ENCODE peak calls at places on chromosomes 7 and 10, in nine cellular contexts. One of them, this sample, is unnamed.

GRCh38 chr7:22350466-22351328 is 6.3 kb downstream of the RAPGEF5 start:
- DNase-seq in occipital lobe: no peak
- DNase-seq in fibroblast of pulmonary artery: peak
- DNase-seq in pancreas: no peak
- DNase-seq in LoVo: peak
- DNase-seq in OCI-LY7: peak
- DNase-seq in sigmoid colon: no peak
- DNase-seq in NCI-H1417: no peak
- DNase-seq in kidney epithelial cell: no peak
- DNase-seq in this sample: peak

GRCh38 chr7:32290015-32290414 is 200.2 kb downstream of the LSM5 start:
- DNase-seq in occipital lobe: peak
- DNase-seq in fibroblast of pulmonary artery: no peak
- DNase-seq in pancreas: no peak
- DNase-seq in LoVo: no peak
- DNase-seq in OCI-LY7: no peak
- DNase-seq in sigmoid colon: peak
- DNase-seq in NCI-H1417: no peak
- DNase-seq in kidney epithelial cell: no peak
- DNase-seq in this sample: no peak

GRCh38 chr7:98870071-98870651 is 347 bp upstream of the TMEM130 start:
- DNase-seq in occipital lobe: peak
- DNase-seq in fibroblast of pulmonary artery: peak
- DNase-seq in pancreas: no peak
- DNase-seq in LoVo: no peak
- DNase-seq in OCI-LY7: peak
- DNase-seq in sigmoid colon: peak
- DNase-seq in NCI-H1417: peak
- DNase-seq in kidney epithelial cell: no peak
- DNase-seq in this sample: peak

GRCh38 chr10:47257396-47258120 is 42.4 kb upstream of the GDF10 start:
- DNase-seq in occipital lobe: no peak
- DNase-seq in fibroblast of pulmonary artery: peak
- DNase-seq in pancreas: no peak
- DNase-seq in LoVo: no peak
- DNase-seq in OCI-LY7: no peak
- DNase-seq in sigmoid colon: peak
- DNase-seq in NCI-H1417: no peak
- DNase-seq in kidney epithelial cell: no peak
- DNase-seq in this sample: no peak

GRCh38 chr7:136925556-136925955 is 57.1 kb downstream of the CHRM2 start:
- DNase-seq in occipital lobe: no peak
- DNase-seq in fibroblast of pulmonary artery: peak
- DNase-seq in pancreas: no peak
- DNase-seq in LoVo: no peak
- DNase-seq in OCI-LY7: no peak
- DNase-seq in sigmoid colon: no peak
- DNase-seq in NCI-H1417: no peak
- DNase-seq in kidney epithelial cell: no peak
- DNase-seq in this sample: no peak

GRCh38 chr7:157671358-157672255 is 334.8 kb downstream of the DNAJB6 start:
- DNase-seq in occipital lobe: no peak
- DNase-seq in fibroblast of pulmonary artery: no peak
- DNase-seq in pancreas: no peak
- DNase-seq in LoVo: no peak
- DNase-seq in OCI-LY7: no peak
- DNase-seq in sigmoid colon: peak
- DNase-seq in NCI-H1417: no peak
- DNase-seq in kidney epithelial cell: no peak
- DNase-seq in this sample: no peak

GRCh38 chr10:9579110-9579705 is 1438.5 kb upstream of the CELF2 start:
- DNase-seq in occipital lobe: no peak
- DNase-seq in fibroblast of pulmonary artery: no peak
- DNase-seq in pancreas: no peak
- DNase-seq in LoVo: no peak
- DNase-seq in OCI-LY7: no peak
- DNase-seq in sigmoid colon: no peak
- DNase-seq in NCI-H1417: no peak
- DNase-seq in kidney epithelial cell: peak
- DNase-seq in this sample: peak

GRCh38 chr7:41162612-41163011 is 540.3 kb downstream of the INHBA start:
- DNase-seq in occipital lobe: no peak
- DNase-seq in fibroblast of pulmonary artery: no peak
- DNase-seq in pancreas: no peak
- DNase-seq in LoVo: no peak
- DNase-seq in OCI-LY7: no peak
- DNase-seq in sigmoid colon: no peak
- DNase-seq in NCI-H1417: no peak
- DNase-seq in kidney epithelial cell: peak
- DNase-seq in this sample: no peak

GRCh38 chr7:158865462-158865922 is 9.1 kb downstream of the DYNC2I1 start:
- DNase-seq in occipital lobe: no peak
- DNase-seq in fibroblast of pulmonary artery: no peak
- DNase-seq in pancreas: no peak
- DNase-seq in LoVo: no peak
- DNase-seq in OCI-LY7: no peak
- DNase-seq in sigmoid colon: no peak
- DNase-seq in NCI-H1417: peak
- DNase-seq in kidney epithelial cell: no peak
- DNase-seq in this sample: peak

GRCh38 chr10:127135844-127136577 is 60.4 kb downstream of the INSYN2A start:
- DNase-seq in occipital lobe: no peak
- DNase-seq in fibroblast of pulmonary artery: no peak
- DNase-seq in pancreas: no peak
- DNase-seq in LoVo: no peak
- DNase-seq in OCI-LY7: no peak
- DNase-seq in sigmoid colon: no peak
- DNase-seq in NCI-H1417: no peak
- DNase-seq in kidney epithelial cell: no peak
- DNase-seq in this sample: no peak

GRCh38 chr10:49429458-49429857 is 33.6 kb upstream of the DRGX start:
- DNase-seq in occipital lobe: no peak
- DNase-seq in fibroblast of pulmonary artery: no peak
- DNase-seq in pancreas: no peak
- DNase-seq in LoVo: no peak
- DNase-seq in OCI-LY7: no peak
- DNase-seq in sigmoid colon: no peak
- DNase-seq in NCI-H1417: no peak
- DNase-seq in kidney epithelial cell: no peak
- DNase-seq in this sample: no peak

GRCh38 chr7:6057316-6058128 is 26.3 kb downstream of the ANKRD61 start:
- DNase-seq in occipital lobe: no peak
- DNase-seq in fibroblast of pulmonary artery: peak
- DNase-seq in pancreas: no peak
- DNase-seq in LoVo: no peak
- DNase-seq in OCI-LY7: no peak
- DNase-seq in sigmoid colon: no peak
- DNase-seq in NCI-H1417: no peak
- DNase-seq in kidney epithelial cell: no peak
- DNase-seq in this sample: no peak

GRCh38 chr10:15897282-15897681 is 37.0 kb upstream of the MINDY3 start:
- DNase-seq in occipital lobe: no peak
- DNase-seq in fibroblast of pulmonary artery: peak
- DNase-seq in pancreas: no peak
- DNase-seq in LoVo: no peak
- DNase-seq in OCI-LY7: no peak
- DNase-seq in sigmoid colon: no peak
- DNase-seq in NCI-H1417: no peak
- DNase-seq in kidney epithelial cell: peak
- DNase-seq in this sample: peak

GRCh38 chr7:79361214-79361613 is 92.3 kb downstream of the MAGI2 start:
- DNase-seq in occipital lobe: no peak
- DNase-seq in fibroblast of pulmonary artery: no peak
- DNase-seq in pancreas: no peak
- DNase-seq in LoVo: no peak
- DNase-seq in OCI-LY7: no peak
- DNase-seq in sigmoid colon: no peak
- DNase-seq in NCI-H1417: no peak
- DNase-seq in kidney epithelial cell: no peak
- DNase-seq in this sample: no peak

GRCh38 chr7:29564455-29565185 is 985 bp downstream of the PRR15 start:
- DNase-seq in occipital lobe: peak
- DNase-seq in fibroblast of pulmonary artery: peak
- DNase-seq in pancreas: peak
- DNase-seq in LoVo: peak
- DNase-seq in OCI-LY7: no peak
- DNase-seq in sigmoid colon: peak
- DNase-seq in NCI-H1417: no peak
- DNase-seq in kidney epithelial cell: no peak
- DNase-seq in this sample: peak

This sample was measured in hepatocyte.